ENCODE peak calls at places on chromosomes 7 and 10, in eight cellular contexts. One of them, this sample, is unnamed.

GRCh38 chr10:12844796-12845524 is 156.6 kb downstream of the CCDC3 start:
- DNase-seq in adrenal gland: peak
- DNase-seq in activated naive CD8-positive, alpha-beta T cell treated with anti-CD3 and anti-CD28 coated beads, Interleukin-2, amount 50 U/mL, for 24 hours: no peak
- DNase-seq in left ventricle myocardium inferior: no peak
- DNase-seq in NCI-H1092: no peak
- DNase-seq in AG20443: peak
- DNase-seq in caudate nucleus: no peak
- DNase-seq in GOT3: no peak
- DNase-seq in this sample: no peak

GRCh38 chr10:119333146-119333792 is 125.9 kb downstream of the GRK5 start:
- DNase-seq in activated naive CD8-positive, alpha-beta T cell treated with anti-CD3 and anti-CD28 coated beads, Interleukin-2, amount 50 U/mL, for 24 hours: peak
- DNase-seq in left ventricle myocardium inferior: no peak
- DNase-seq in GOT3: no peak
- DNase-seq in AG20443: no peak
- DNase-seq in adrenal gland: no peak
- DNase-seq in caudate nucleus: no peak
- DNase-seq in NCI-H1092: no peak
- DNase-seq in this sample: no peak

GRCh38 chr10:110972231-110973134 is 53.1 kb downstream of the SHOC2 start:
- DNase-seq in NCI-H1092: no peak
- DNase-seq in AG20443: no peak
- DNase-seq in left ventricle myocardium inferior: no peak
- DNase-seq in adrenal gland: no peak
- DNase-seq in activated naive CD8-positive, alpha-beta T cell treated with anti-CD3 and anti-CD28 coated beads, Interleukin-2, amount 50 U/mL, for 24 hours: no peak
- DNase-seq in GOT3: no peak
- DNase-seq in caudate nucleus: no peak
- DNase-seq in this sample: no peak

GRCh38 chr7:816751-817671 is 15.3 kb upstream of the SUN1 start:
- DNase-seq in left ventricle myocardium inferior: no peak
- DNase-seq in caudate nucleus: no peak
- DNase-seq in AG20443: peak
- DNase-seq in adrenal gland: no peak
- DNase-seq in GOT3: no peak
- DNase-seq in activated naive CD8-positive, alpha-beta T cell treated with anti-CD3 and anti-CD28 coated beads, Interleukin-2, amount 50 U/mL, for 24 hours: peak
- DNase-seq in NCI-H1092: peak
- DNase-seq in this sample: no peak

GRCh38 chr7:6631605-6632004 is 5.5 kb upstream of the ZNF316 start:
- DNase-seq in AG20443: no peak
- DNase-seq in left ventricle myocardium inferior: no peak
- DNase-seq in caudate nucleus: no peak
- DNase-seq in activated naive CD8-positive, alpha-beta T cell treated with anti-CD3 and anti-CD28 coated beads, Interleukin-2, amount 50 U/mL, for 24 hours: no peak
- DNase-seq in GOT3: no peak
- DNase-seq in NCI-H1092: no peak
- DNase-seq in adrenal gland: no peak
- DNase-seq in this sample: no peak

GRCh38 chr7:29282819-29283414 is 88.3 kb downstream of the CHN2 start:
- DNase-seq in caudate nucleus: no peak
- DNase-seq in GOT3: no peak
- DNase-seq in activated naive CD8-positive, alpha-beta T cell treated with anti-CD3 and anti-CD28 coated beads, Interleukin-2, amount 50 U/mL, for 24 hours: no peak
- DNase-seq in adrenal gland: no peak
- DNase-seq in left ventricle myocardium inferior: no peak
- DNase-seq in NCI-H1092: peak
- DNase-seq in AG20443: no peak
- DNase-seq in this sample: no peak

GRCh38 chr7:81190997-81191747 is 272.3 kb upstream of the SEMA3C start:
- DNase-seq in AG20443: peak
- DNase-seq in GOT3: no peak
- DNase-seq in left ventricle myocardium inferior: no peak
- DNase-seq in activated naive CD8-positive, alpha-beta T cell treated with anti-CD3 and anti-CD28 coated beads, Interleukin-2, amount 50 U/mL, for 24 hours: no peak
- DNase-seq in NCI-H1092: no peak
- DNase-seq in caudate nucleus: no peak
- DNase-seq in adrenal gland: no peak
- DNase-seq in this sample: no peak

GRCh38 chr10:91856637-91857036 is 52.6 kb downstream of the FGFBP3 start:
- DNase-seq in AG20443: no peak
- DNase-seq in GOT3: no peak
- DNase-seq in NCI-H1092: no peak
- DNase-seq in caudate nucleus: no peak
- DNase-seq in adrenal gland: no peak
- DNase-seq in left ventricle myocardium inferior: no peak
- DNase-seq in activated naive CD8-positive, alpha-beta T cell treated with anti-CD3 and anti-CD28 coated beads, Interleukin-2, amount 50 U/mL, for 24 hours: no peak
- DNase-seq in this sample: no peak

GRCh38 chr7:21429786-21430574 is 2.1 kb downstream of the SP4 start:
- DNase-seq in AG20443: no peak
- DNase-seq in left ventricle myocardium inferior: no peak
- DNase-seq in NCI-H1092: no peak
- DNase-seq in caudate nucleus: no peak
- DNase-seq in adrenal gland: no peak
- DNase-seq in activated naive CD8-positive, alpha-beta T cell treated with anti-CD3 and anti-CD28 coated beads, Interleukin-2, amount 50 U/mL, for 24 hours: no peak
- DNase-seq in GOT3: no peak
- DNase-seq in this sample: no peak

GRCh38 chr10:132248455-132249231 is 59.1 kb downstream of the STK32C start:
- DNase-seq in adrenal gland: no peak
- DNase-seq in activated naive CD8-positive, alpha-beta T cell treated with anti-CD3 and anti-CD28 coated beads, Interleukin-2, amount 50 U/mL, for 24 hours: peak
- DNase-seq in GOT3: no peak
- DNase-seq in left ventricle myocardium inferior: no peak
- DNase-seq in AG20443: peak
- DNase-seq in caudate nucleus: no peak
- DNase-seq in NCI-H1092: peak
- DNase-seq in this sample: peak

GRCh38 chr10:49119746-49120145 is 4.4 kb upstream of the VSTM4 start:
- DNase-seq in adrenal gland: no peak
- DNase-seq in activated naive CD8-positive, alpha-beta T cell treated with anti-CD3 and anti-CD28 coated beads, Interleukin-2, amount 50 U/mL, for 24 hours: no peak
- DNase-seq in GOT3: no peak
- DNase-seq in NCI-H1092: no peak
- DNase-seq in AG20443: no peak
- DNase-seq in left ventricle myocardium inferior: no peak
- DNase-seq in caudate nucleus: no peak
- DNase-seq in this sample: no peak

GRCh38 chr7:124152859-124153692 is 120.2 kb upstream of the TMEM229A start:
- DNase-seq in left ventricle myocardium inferior: no peak
- DNase-seq in NCI-H1092: no peak
- DNase-seq in AG20443: no peak
- DNase-seq in adrenal gland: no peak
- DNase-seq in GOT3: no peak
- DNase-seq in caudate nucleus: no peak
- DNase-seq in activated naive CD8-positive, alpha-beta T cell treated with anti-CD3 and anti-CD28 coated beads, Interleukin-2, amount 50 U/mL, for 24 hours: no peak
- DNase-seq in this sample: peak

GRCh38 chr7:43314379-43315158 is 202.1 kb downstream of the HECW1 start:
- DNase-seq in NCI-H1092: no peak
- DNase-seq in AG20443: no peak
- DNase-seq in caudate nucleus: no peak
- DNase-seq in GOT3: no peak
- DNase-seq in left ventricle myocardium inferior: no peak
- DNase-seq in adrenal gland: no peak
- DNase-seq in activated naive CD8-positive, alpha-beta T cell treated with anti-CD3 and anti-CD28 coated beads, Interleukin-2, amount 50 U/mL, for 24 hours: peak
- DNase-seq in this sample: no peak

GRCh38 chr7:111647881-111648280 is 85.6 kb upstream of the IMMP2L start:
- DNase-seq in left ventricle myocardium inferior: no peak
- DNase-seq in adrenal gland: no peak
- DNase-seq in AG20443: no peak
- DNase-seq in NCI-H1092: no peak
- DNase-seq in caudate nucleus: no peak
- DNase-seq in activated naive CD8-positive, alpha-beta T cell treated with anti-CD3 and anti-CD28 coated beads, Interleukin-2, amount 50 U/mL, for 24 hours: no peak
- DNase-seq in GOT3: no peak
- DNase-seq in this sample: no peak

GRCh38 chr7:18541189-18541870 is 45.8 kb downstream of the HDAC9 start:
- DNase-seq in NCI-H1092: peak
- DNase-seq in GOT3: no peak
- DNase-seq in AG20443: peak
- DNase-seq in activated naive CD8-positive, alpha-beta T cell treated with anti-CD3 and anti-CD28 coated beads, Interleukin-2, amount 50 U/mL, for 24 hours: no peak
- DNase-seq in left ventricle myocardium inferior: peak
- DNase-seq in adrenal gland: peak
- DNase-seq in caudate nucleus: no peak
- DNase-seq in this sample: no peak

GRCh38 chr7:35849158-35849831 is 48.4 kb downstream of the SEPTIN7 start:
- DNase-seq in caudate nucleus: no peak
- DNase-seq in GOT3: no peak
- DNase-seq in left ventricle myocardium inferior: no peak
- DNase-seq in adrenal gland: no peak
- DNase-seq in activated naive CD8-positive, alpha-beta T cell treated with anti-CD3 and anti-CD28 coated beads, Interleukin-2, amount 50 U/mL, for 24 hours: no peak
- DNase-seq in AG20443: peak
- DNase-seq in NCI-H1092: no peak
- DNase-seq in this sample: no peak

GRCh38 chr10:118584181-118584954 is 11.1 kb downstream of the PRLHR start:
- DNase-seq in AG20443: peak
- DNase-seq in NCI-H1092: no peak
- DNase-seq in GOT3: no peak
- DNase-seq in caudate nucleus: no peak
- DNase-seq in adrenal gland: peak
- DNase-seq in left ventricle myocardium inferior: no peak
- DNase-seq in activated naive CD8-positive, alpha-beta T cell treated with anti-CD3 and anti-CD28 coated beads, Interleukin-2, amount 50 U/mL, for 24 hours: no peak
- DNase-seq in this sample: no peak

GRCh38 chr10:34113504-34114225 is 701.4 kb downstream of the PARD3 start:
- DNase-seq in adrenal gland: no peak
- DNase-seq in activated naive CD8-positive, alpha-beta T cell treated with anti-CD3 and anti-CD28 coated beads, Interleukin-2, amount 50 U/mL, for 24 hours: no peak
- DNase-seq in left ventricle myocardium inferior: no peak
- DNase-seq in GOT3: no peak
- DNase-seq in NCI-H1092: no peak
- DNase-seq in AG20443: no peak
- DNase-seq in caudate nucleus: no peak
- DNase-seq in this sample: peak

GRCh38 chr10:100886099-100886498 is 26.7 kb upstream of the SLF2 start:
- DNase-seq in activated naive CD8-positive, alpha-beta T cell treated with anti-CD3 and anti-CD28 coated beads, Interleukin-2, amount 50 U/mL, for 24 hours: no peak
- DNase-seq in NCI-H1092: no peak
- DNase-seq in caudate nucleus: no peak
- DNase-seq in AG20443: no peak
- DNase-seq in adrenal gland: no peak
- DNase-seq in GOT3: no peak
- DNase-seq in left ventricle myocardium inferior: no peak
- DNase-seq in this sample: no peak

GRCh38 chr10:86265236-86265876 is 101.2 kb downstream of the GRID1 start:
- DNase-seq in caudate nucleus: no peak
- DNase-seq in adrenal gland: peak
- DNase-seq in NCI-H1092: no peak
- DNase-seq in AG20443: no peak
- DNase-seq in GOT3: no peak
- DNase-seq in activated naive CD8-positive, alpha-beta T cell treated with anti-CD3 and anti-CD28 coated beads, Interleukin-2, amount 50 U/mL, for 24 hours: no peak
- DNase-seq in left ventricle myocardium inferior: no peak
- DNase-seq in this sample: no peak

GRCh38 chr10:59138052-59138451 is 38.4 kb upstream of the PHYHIPL start:
- DNase-seq in left ventricle myocardium inferior: no peak
- DNase-seq in adrenal gland: no peak
- DNase-seq in NCI-H1092: no peak
- DNase-seq in GOT3: no peak
- DNase-seq in AG20443: no peak
- DNase-seq in caudate nucleus: no peak
- DNase-seq in activated naive CD8-positive, alpha-beta T cell treated with anti-CD3 and anti-CD28 coated beads, Interleukin-2, amount 50 U/mL, for 24 hours: no peak
- DNase-seq in this sample: no peak

GRCh38 chr10:66329116-66329515 is 596.7 kb upstream of the LRRTM3 start:
- DNase-seq in AG20443: no peak
- DNase-seq in activated naive CD8-positive, alpha-beta T cell treated with anti-CD3 and anti-CD28 coated beads, Interleukin-2, amount 50 U/mL, for 24 hours: no peak
- DNase-seq in left ventricle myocardium inferior: no peak
- DNase-seq in NCI-H1092: no peak
- DNase-seq in caudate nucleus: no peak
- DNase-seq in adrenal gland: no peak
- DNase-seq in GOT3: no peak
- DNase-seq in this sample: peak

GRCh38 chr10:71272122-71272771 is 46.8 kb upstream of the SLC29A3 start:
- DNase-seq in left ventricle myocardium inferior: no peak
- DNase-seq in caudate nucleus: no peak
- DNase-seq in NCI-H1092: no peak
- DNase-seq in AG20443: peak
- DNase-seq in adrenal gland: no peak
- DNase-seq in GOT3: no peak
- DNase-seq in activated naive CD8-positive, alpha-beta T cell treated with anti-CD3 and anti-CD28 coated beads, Interleukin-2, amount 50 U/mL, for 24 hours: no peak
- DNase-seq in this sample: no peak

GRCh38 chr7:146902728-146903127 is 786.1 kb downstream of the CNTNAP2 start:
- DNase-seq in AG20443: peak
- DNase-seq in left ventricle myocardium inferior: no peak
- DNase-seq in adrenal gland: no peak
- DNase-seq in GOT3: no peak
- DNase-seq in activated naive CD8-positive, alpha-beta T cell treated with anti-CD3 and anti-CD28 coated beads, Interleukin-2, amount 50 U/mL, for 24 hours: no peak
- DNase-seq in caudate nucleus: no peak
- DNase-seq in NCI-H1092: no peak
- DNase-seq in this sample: no peak

GRCh38 chr10:52318136-52318810 is 4.2 kb downstream of the DKK1 start:
- DNase-seq in AG20443: no peak
- DNase-seq in left ventricle myocardium inferior: no peak
- DNase-seq in GOT3: no peak
- DNase-seq in activated naive CD8-positive, alpha-beta T cell treated with anti-CD3 and anti-CD28 coated beads, Interleukin-2, amount 50 U/mL, for 24 hours: no peak
- DNase-seq in caudate nucleus: no peak
- DNase-seq in adrenal gland: no peak
- DNase-seq in NCI-H1092: no peak
- DNase-seq in this sample: no peak

GRCh38 chr10:113111900-113112853 is 162.1 kb downstream of the TCF7L2 start:
- DNase-seq in GOT3: no peak
- DNase-seq in AG20443: peak
- DNase-seq in adrenal gland: no peak
- DNase-seq in caudate nucleus: no peak
- DNase-seq in left ventricle myocardium inferior: no peak
- DNase-seq in activated naive CD8-positive, alpha-beta T cell treated with anti-CD3 and anti-CD28 coated beads, Interleukin-2, amount 50 U/mL, for 24 hours: no peak
- DNase-seq in NCI-H1092: no peak
- DNase-seq in this sample: no peak

GRCh38 chr10:131839351-131839750 is 61.5 kb upstream of the PPP2R2D start:
- DNase-seq in AG20443: no peak
- DNase-seq in GOT3: no peak
- DNase-seq in caudate nucleus: no peak
- DNase-seq in left ventricle myocardium inferior: no peak
- DNase-seq in activated naive CD8-positive, alpha-beta T cell treated with anti-CD3 and anti-CD28 coated beads, Interleukin-2, amount 50 U/mL, for 24 hours: no peak
- DNase-seq in adrenal gland: no peak
- DNase-seq in NCI-H1092: no peak
- DNase-seq in this sample: no peak

GRCh38 chr10:108060246-108060645 is 895.7 kb upstream of the SORCS1 start:
- DNase-seq in activated naive CD8-positive, alpha-beta T cell treated with anti-CD3 and anti-CD28 coated beads, Interleukin-2, amount 50 U/mL, for 24 hours: no peak
- DNase-seq in AG20443: no peak
- DNase-seq in caudate nucleus: no peak
- DNase-seq in NCI-H1092: no peak
- DNase-seq in left ventricle myocardium inferior: no peak
- DNase-seq in adrenal gland: no peak
- DNase-seq in GOT3: no peak
- DNase-seq in this sample: no peak

GRCh38 chr7:77680266-77680665 is 16.0 kb upstream of the RSBN1L start:
- DNase-seq in GOT3: no peak
- DNase-seq in AG20443: no peak
- DNase-seq in left ventricle myocardium inferior: no peak
- DNase-seq in caudate nucleus: no peak
- DNase-seq in adrenal gland: no peak
- DNase-seq in activated naive CD8-positive, alpha-beta T cell treated with anti-CD3 and anti-CD28 coated beads, Interleukin-2, amount 50 U/mL, for 24 hours: no peak
- DNase-seq in NCI-H1092: no peak
- DNase-seq in this sample: no peak

GRCh38 chr7:143300959-143301617 is 12.9 kb downstream of the CASP2 start:
- DNase-seq in adrenal gland: no peak
- DNase-seq in caudate nucleus: no peak
- DNase-seq in GOT3: no peak
- DNase-seq in AG20443: no peak
- DNase-seq in NCI-H1092: no peak
- DNase-seq in left ventricle myocardium inferior: no peak
- DNase-seq in activated naive CD8-positive, alpha-beta T cell treated with anti-CD3 and anti-CD28 coated beads, Interleukin-2, amount 50 U/mL, for 24 hours: no peak
- DNase-seq in this sample: no peak

GRCh38 chr10:87092861-87093460 is 1.7 kb downstream of the GLUD1 start:
- DNase-seq in GOT3: no peak
- DNase-seq in left ventricle myocardium inferior: no peak
- DNase-seq in AG20443: peak
- DNase-seq in activated naive CD8-positive, alpha-beta T cell treated with anti-CD3 and anti-CD28 coated beads, Interleukin-2, amount 50 U/mL, for 24 hours: peak
- DNase-seq in caudate nucleus: no peak
- DNase-seq in NCI-H1092: no peak
- DNase-seq in adrenal gland: no peak
- DNase-seq in this sample: no peak

GRCh38 chr7:108091461-108091831 is 38.7 kb downstream of the LAMB4 start:
- DNase-seq in left ventricle myocardium inferior: no peak
- DNase-seq in adrenal gland: no peak
- DNase-seq in activated naive CD8-positive, alpha-beta T cell treated with anti-CD3 and anti-CD28 coated beads, Interleukin-2, amount 50 U/mL, for 24 hours: no peak
- DNase-seq in NCI-H1092: no peak
- DNase-seq in GOT3: no peak
- DNase-seq in caudate nucleus: no peak
- DNase-seq in AG20443: no peak
- DNase-seq in this sample: no peak

GRCh38 chr10:132517951-132518521 is 19.6 kb upstream of the INPP5A start:
- DNase-seq in activated naive CD8-positive, alpha-beta T cell treated with anti-CD3 and anti-CD28 coated beads, Interleukin-2, amount 50 U/mL, for 24 hours: no peak
- DNase-seq in AG20443: no peak
- DNase-seq in NCI-H1092: no peak
- DNase-seq in GOT3: no peak
- DNase-seq in left ventricle myocardium inferior: no peak
- DNase-seq in caudate nucleus: no peak
- DNase-seq in adrenal gland: peak
- DNase-seq in this sample: no peak

GRCh38 chr7:2104107-2104710 is 128.5 kb downstream of the MAD1L1 start:
- DNase-seq in GOT3: peak
- DNase-seq in left ventricle myocardium inferior: peak
- DNase-seq in activated naive CD8-positive, alpha-beta T cell treated with anti-CD3 and anti-CD28 coated beads, Interleukin-2, amount 50 U/mL, for 24 hours: peak
- DNase-seq in NCI-H1092: no peak
- DNase-seq in adrenal gland: peak
- DNase-seq in AG20443: peak
- DNase-seq in caudate nucleus: no peak
- DNase-seq in this sample: peak